ENCODE peak calls at places on chromosome 12, in eight cellular contexts. Z is GM12878; R is kidney; U is psoas muscle; K is CD4-positive, CD25-positive, alpha-beta regulatory T cell; P is naive thymus-derived CD4-positive, alpha-beta T cell; T is GM06990; B is AG04449. F is an unnamed sample.

GRCh38 chr12:49972641-49973360 is at the start of gene AQP6:
- DNase-seq in R (no peak), P (no peak), Z (no peak), T (no peak), U (no peak), K (no peak), B (no peak), F (peak; percentile 57)

GRCh38 chr12:49342066-49342913 is 4.4 kb upstream of the DNAJC22 start:
- DNase-seq in Z (no peak), R (peak; percentile 92), K (peak; percentile 52), P (peak; percentile 61), T (peak; percentile 82), B (no peak), U (peak; percentile 73), F (peak; percentile 92)

GRCh38 chr12:67271976-67272375 is 2.8 kb downstream of the CAND1 start:
- DNase-seq in B (peak; percentile 14), Z (no peak), U (no peak), K (no peak), P (no peak), R (no peak), T (no peak), F (no peak)

GRCh38 chr12:66235626-66236281 is 46.7 kb downstream of the IRAK3 start:
- DNase-seq in T (no peak), P (no peak), K (no peak), R (no peak), Z (no peak), B (no peak), U (no peak), F (no peak)

GRCh38 chr12:57320639-57321038 is 69.7 kb upstream of the STAC3 start:
- DNase-seq in T (no peak), R (no peak), B (no peak), P (no peak), K (no peak), U (no peak), Z (no peak), F (no peak)

GRCh38 chr12:89529738-89530137 is 3.9 kb upstream of the POC1B start:
- DNase-seq in U (no peak), T (no peak), Z (peak; percentile 13), B (no peak), P (peak; percentile 47), K (no peak), R (no peak), F (no peak)

GRCh38 chr12:124278389-124279101 is 16.3 kb upstream of the RFLNA start:
- DNase-seq in K (no peak), T (no peak), U (no peak), Z (no peak), B (no peak), R (no peak), P (no peak), F (no peak)

GRCh38 chr12:47636908-47637780 is 68.7 kb downstream of the RPAP3 start:
- DNase-seq in R (no peak), K (peak; percentile 5), T (peak; percentile 11), B (no peak), P (no peak), Z (no peak), U (peak; percentile 12), F (peak; percentile 79)

GRCh38 chr12:84113666-84114065 is 798.9 kb downstream of the SLC6A15 start:
- DNase-seq in R (no peak), K (no peak), U (no peak), B (no peak), Z (no peak), P (no peak), T (no peak), F (no peak)

GRCh38 chr12:19236656-19237055 is 107.1 kb downstream of the PLEKHA5 start:
- DNase-seq in P (no peak), Z (no peak), B (no peak), U (no peak), T (no peak), R (no peak), K (no peak), F (no peak)

GRCh38 chr12:59850268-59850667 is 254.4 kb downstream of the SLC16A7 start:
- DNase-seq in U (no peak), T (no peak), P (no peak), K (no peak), R (no peak), Z (no peak), B (no peak), F (no peak)

GRCh38 chr12:124420041-124420765 is 125.3 kb downstream of the RFLNA start:
- DNase-seq in K (no peak), P (no peak), R (no peak), U (no peak), T (no peak), Z (no peak), B (no peak), F (no peak)

GRCh38 chr12:71010143-71010479 is 89.6 kb upstream of the PTPRR start:
- DNase-seq in U (no peak), K (no peak), R (no peak), P (no peak), T (no peak), B (no peak), Z (no peak), F (no peak)

GRCh38 chr12:59131462-59131861 is 211.2 kb upstream of the LRIG3 start:
- DNase-seq in P (no peak), R (no peak), Z (no peak), U (no peak), K (no peak), B (no peak), T (no peak), F (no peak)

GRCh38 chr12:92289611-92290010 is 144.0 kb upstream of the BTG1 start:
- DNase-seq in U (no peak), T (no peak), K (no peak), B (no peak), Z (no peak), P (no peak), R (no peak), F (no peak)

GRCh38 chr12:10661338-10661737 is 12.5 kb downstream of the STYK1 start:
- DNase-seq in U (no peak), B (no peak), T (no peak), K (no peak), Z (no peak), P (no peak), R (no peak), F (no peak)

GRCh38 chr12:89376202-89376529 is 23.9 kb upstream of the DUSP6 start:
- DNase-seq in T (no peak), B (no peak), P (no peak), K (no peak), U (no peak), Z (no peak), R (no peak), F (no peak)

GRCh38 chr12:89494411-89495231 is 30.0 kb downstream of the GALNT4 start:
- DNase-seq in R (no peak), T (peak; percentile 20), K (no peak), U (no peak), Z (no peak), P (no peak), B (no peak), F (no peak)

GRCh38 chr12:49301759-49302158 is 6.8 kb downstream of the PRPH start:
- DNase-seq in B (no peak), U (no peak), P (no peak), K (no peak), R (no peak), Z (no peak), T (no peak), F (peak; percentile 6)

GRCh38 chr12:49296836-49297694 is 2.1 kb downstream of the PRPH start:
- DNase-seq in T (peak; percentile 58), P (no peak), U (no peak), Z (no peak), B (no peak), K (peak; percentile 7), R (peak; percentile 77), F (peak; percentile 74)

DNA sequence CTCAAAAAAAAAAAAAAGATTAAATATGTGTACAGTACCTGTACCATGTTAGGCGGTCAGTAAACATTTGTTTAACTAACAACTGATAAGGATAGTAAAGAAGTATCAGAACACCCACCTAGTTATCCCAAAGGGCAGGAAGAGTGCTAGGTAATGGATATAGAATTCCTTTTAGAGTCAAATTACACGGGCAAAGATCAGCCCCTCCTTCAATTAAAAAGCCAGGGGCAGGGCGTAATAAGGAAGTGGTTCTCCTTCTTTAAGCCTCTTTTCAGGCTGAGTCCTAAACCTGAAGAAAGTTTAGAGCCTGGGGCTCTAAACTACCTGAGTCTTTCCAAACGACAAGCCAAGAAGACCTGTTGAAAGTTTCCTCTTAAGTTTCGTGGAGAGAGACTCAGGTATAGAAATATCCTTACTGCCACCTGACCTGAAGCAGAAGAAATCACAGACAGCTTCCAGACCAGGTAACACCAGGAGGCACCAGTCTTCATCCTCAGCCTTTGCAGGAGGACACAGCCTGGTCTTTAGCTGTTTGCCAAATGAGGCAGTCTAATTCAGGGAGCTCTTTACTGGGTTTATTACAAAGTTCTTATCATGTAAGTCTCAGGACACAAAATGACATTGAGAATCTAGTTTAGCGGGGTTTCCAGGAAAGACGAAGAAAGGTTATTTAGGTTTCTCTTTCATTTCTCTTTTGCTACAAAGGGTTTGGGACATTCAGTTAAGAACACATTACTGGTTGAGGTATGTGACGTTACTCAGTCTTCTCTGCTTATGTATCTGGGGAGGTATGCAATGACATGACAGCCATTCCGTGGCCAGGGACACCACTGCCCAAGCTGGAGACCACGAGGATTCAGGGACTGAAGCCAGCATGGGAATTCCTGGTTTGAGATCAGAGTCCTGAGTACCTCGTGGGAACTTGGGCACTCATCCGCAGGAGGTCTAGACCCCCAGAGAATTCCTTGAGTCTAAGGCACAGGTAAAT is at the start of gene BCL2L14:
- DNase-seq in U (no peak), R (no peak), T (no peak), K (no peak), B (no peak), P (no peak), Z (peak; percentile 36), F (no peak)
- H3K4me3 ChIP-seq in U (no peak within 1 kb of the TSS), R (peak within 1 kb of the TSS; percentile 7), T (peak within 1 kb of the TSS; percentile 50), K (peak within 1 kb of the TSS; percentile 93), B (no peak within 1 kb of the TSS), P (peak within 1 kb of the TSS; percentile 47), Z (peak within 1 kb of the TSS; percentile 72), F (peak within 1 kb of the TSS; percentile 13)

DNA sequence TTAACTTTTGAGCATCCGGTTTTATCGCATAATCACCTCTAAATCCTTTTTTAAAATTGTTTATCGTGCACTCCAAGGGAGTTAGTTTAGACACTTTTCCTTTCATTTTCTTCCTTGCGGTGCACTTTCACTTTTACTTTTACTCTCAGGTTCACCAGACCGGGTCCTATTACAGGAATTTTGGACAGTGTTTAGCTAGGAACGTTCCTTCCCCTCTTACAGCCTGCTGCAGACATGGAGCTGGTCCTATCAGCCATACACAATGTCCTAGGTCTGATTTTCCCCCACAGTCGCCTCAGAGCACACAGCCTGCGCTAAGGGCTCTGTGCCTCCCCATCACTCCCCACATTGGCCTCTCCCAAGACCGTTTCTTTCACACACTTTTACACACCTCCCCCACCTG is 103.9 kb downstream of the ALG10 start:
- DNase-seq in Z (no peak), T (no peak), K (no peak), B (no peak), P (no peak), R (no peak), U (no peak), F (no peak)
- H3K4me3 ChIP-seq in Z (no peak overlapping the region), T (peak overlapping the region; percentile 15), K (peak overlapping the region; percentile 70), B (no peak overlapping the region), P (peak overlapping the region; percentile 26), R (peak overlapping the region; percentile 52), U (no peak overlapping the region), F (peak overlapping the region; percentile 16)

GRCh38 chr12:55654506-55655224 is 18.0 kb downstream of the OR10P1 start:
- DNase-seq in Z (no peak), T (no peak), P (no peak), K (no peak), B (no peak), R (no peak), U (no peak), F (no peak)
- H3K4me3 ChIP-seq in Z (no peak overlapping the region), T (no peak overlapping the region), P (no peak overlapping the region), K (no peak overlapping the region), B (no peak overlapping the region), R (no peak overlapping the region), U (no peak overlapping the region), F (no peak overlapping the region)

GRCh38 chr12:3299929-3300832 is 190.8 kb upstream of the PRMT8 start:
- DNase-seq in P (peak; percentile 75), U (peak; percentile 92), T (peak; percentile 79), B (peak; percentile 70), Z (peak; percentile 24), R (peak; percentile 96), K (peak; percentile 57), F (peak; percentile 95)
- H3K4me3 ChIP-seq in P (peak overlapping the region; percentile 19), U (no peak overlapping the region), T (no peak overlapping the region), B (peak overlapping the region; percentile 32), Z (no peak overlapping the region), R (peak overlapping the region; percentile 4), K (peak overlapping the region; percentile 42), F (no peak overlapping the region)